ENCODE peak calls at places on chromosomes 4 and X, in eight cellular contexts. One of them, this sample, is unnamed.

GRCh38 chrX:18422325-18422724 is 3.1 kb upstream of the CDKL5 start:
- DNase-seq in heart left ventricle: no peak
- DNase-seq in suprapubic skin: no peak
- DNase-seq in HepG2: no peak
- DNase-seq in BJ: peak; percentile 57
- DNase-seq in astrocyte of the spinal cord: peak; percentile 78
- DNase-seq in foreskin fibroblast: peak; percentile 75
- DNase-seq in tibial artery: no peak
- DNase-seq in this sample: peak; percentile 59

GRCh38 chr4:81617569-81617968 is 145.9 kb upstream of the RASGEF1B start:
- DNase-seq in heart left ventricle: no peak
- DNase-seq in suprapubic skin: no peak
- DNase-seq in HepG2: no peak
- DNase-seq in BJ: no peak
- DNase-seq in astrocyte of the spinal cord: no peak
- DNase-seq in foreskin fibroblast: no peak
- DNase-seq in tibial artery: no peak
- DNase-seq in this sample: no peak

GRCh38 chr4:176717237-176717636 is 75.5 kb downstream of the VEGFC start:
- DNase-seq in heart left ventricle: no peak
- DNase-seq in suprapubic skin: no peak
- DNase-seq in HepG2: no peak
- DNase-seq in BJ: no peak
- DNase-seq in astrocyte of the spinal cord: no peak
- DNase-seq in foreskin fibroblast: no peak
- DNase-seq in tibial artery: no peak
- DNase-seq in this sample: no peak

GRCh38 chr4:26031704-26032103 is 117.7 kb downstream of the SMIM20 start:
- DNase-seq in heart left ventricle: no peak
- DNase-seq in suprapubic skin: no peak
- DNase-seq in HepG2: peak; percentile 15
- DNase-seq in BJ: no peak
- DNase-seq in astrocyte of the spinal cord: no peak
- DNase-seq in foreskin fibroblast: no peak
- DNase-seq in tibial artery: no peak
- DNase-seq in this sample: no peak

GRCh38 chr4:5237086-5237485 is 185.8 kb downstream of the STK32B start:
- DNase-seq in heart left ventricle: no peak
- DNase-seq in suprapubic skin: no peak
- DNase-seq in HepG2: no peak
- DNase-seq in BJ: no peak
- DNase-seq in astrocyte of the spinal cord: no peak
- DNase-seq in foreskin fibroblast: no peak
- DNase-seq in tibial artery: no peak
- DNase-seq in this sample: no peak

GRCh38 chr4:152304220-152304619 is 231.7 kb downstream of the FBXW7 start:
- DNase-seq in heart left ventricle: no peak
- DNase-seq in suprapubic skin: no peak
- DNase-seq in HepG2: no peak
- DNase-seq in BJ: no peak
- DNase-seq in astrocyte of the spinal cord: no peak
- DNase-seq in foreskin fibroblast: peak; percentile 5
- DNase-seq in tibial artery: no peak
- DNase-seq in this sample: no peak

GRCh38 chr4:109877400-109877799 is 29.5 kb downstream of the LRIT3 start:
- DNase-seq in heart left ventricle: no peak
- DNase-seq in suprapubic skin: no peak
- DNase-seq in HepG2: no peak
- DNase-seq in BJ: no peak
- DNase-seq in astrocyte of the spinal cord: no peak
- DNase-seq in foreskin fibroblast: no peak
- DNase-seq in tibial artery: no peak
- DNase-seq in this sample: no peak

GRCh38 chr4:93828830-93829530 is 427 bp downstream of the ATOH1 start:
- DNase-seq in heart left ventricle: peak; percentile 16
- DNase-seq in suprapubic skin: no peak
- DNase-seq in HepG2: no peak
- DNase-seq in BJ: no peak
- DNase-seq in astrocyte of the spinal cord: no peak
- DNase-seq in foreskin fibroblast: no peak
- DNase-seq in tibial artery: no peak
- DNase-seq in this sample: no peak

GRCh38 chr4:38072578-38072977 is 112.4 kb downstream of the PTTG2 start:
- DNase-seq in heart left ventricle: no peak
- DNase-seq in suprapubic skin: no peak
- DNase-seq in HepG2: no peak
- DNase-seq in BJ: no peak
- DNase-seq in astrocyte of the spinal cord: no peak
- DNase-seq in foreskin fibroblast: no peak
- DNase-seq in tibial artery: no peak
- DNase-seq in this sample: no peak

GRCh38 chr4:175703956-175704600 is 108.0 kb downstream of the GPM6A start:
- DNase-seq in heart left ventricle: no peak
- DNase-seq in suprapubic skin: no peak
- DNase-seq in HepG2: no peak
- DNase-seq in BJ: no peak
- DNase-seq in astrocyte of the spinal cord: no peak
- DNase-seq in foreskin fibroblast: no peak
- DNase-seq in tibial artery: no peak
- DNase-seq in this sample: no peak

GRCh38 chr4:8368061-8368481 is 72.5 kb downstream of the ACOX3 start:
- DNase-seq in heart left ventricle: no peak
- DNase-seq in suprapubic skin: no peak
- DNase-seq in HepG2: no peak
- DNase-seq in BJ: no peak
- DNase-seq in astrocyte of the spinal cord: no peak
- DNase-seq in foreskin fibroblast: no peak
- DNase-seq in tibial artery: no peak
- DNase-seq in this sample: no peak

GRCh38 chr4:144289687-144290433 is 149.3 kb upstream of the GYPA start:
- DNase-seq in heart left ventricle: no peak
- DNase-seq in suprapubic skin: no peak
- DNase-seq in HepG2: no peak
- DNase-seq in BJ: no peak
- DNase-seq in astrocyte of the spinal cord: peak; percentile 18
- DNase-seq in foreskin fibroblast: no peak
- DNase-seq in tibial artery: no peak
- DNase-seq in this sample: no peak

GRCh38 chr4:113179996-113180395 is 130.5 kb downstream of the ANK2 start:
- DNase-seq in heart left ventricle: no peak
- DNase-seq in suprapubic skin: no peak
- DNase-seq in HepG2: no peak
- DNase-seq in BJ: no peak
- DNase-seq in astrocyte of the spinal cord: peak; percentile 21
- DNase-seq in foreskin fibroblast: peak; percentile 38
- DNase-seq in tibial artery: no peak
- DNase-seq in this sample: no peak

GRCh38 chr4:70863099-70863790 is 23.6 kb upstream of the GRSF1 start:
- DNase-seq in heart left ventricle: no peak
- DNase-seq in suprapubic skin: no peak
- DNase-seq in HepG2: no peak
- DNase-seq in BJ: no peak
- DNase-seq in astrocyte of the spinal cord: no peak
- DNase-seq in foreskin fibroblast: no peak
- DNase-seq in tibial artery: no peak
- DNase-seq in this sample: no peak

GRCh38 chr4:152515678-152516077 is 20.2 kb downstream of the FBXW7 start:
- DNase-seq in heart left ventricle: no peak
- DNase-seq in suprapubic skin: no peak
- DNase-seq in HepG2: no peak
- DNase-seq in BJ: peak; percentile 39
- DNase-seq in astrocyte of the spinal cord: peak; percentile 60
- DNase-seq in foreskin fibroblast: peak; percentile 23
- DNase-seq in tibial artery: no peak
- DNase-seq in this sample: peak; percentile 25

GRCh38 chr4:108649863-108650211 is 562 bp upstream of the OSTC start:
- DNase-seq in heart left ventricle: no peak
- DNase-seq in suprapubic skin: no peak
- DNase-seq in HepG2: no peak
- DNase-seq in BJ: no peak
- DNase-seq in astrocyte of the spinal cord: no peak
- DNase-seq in foreskin fibroblast: no peak
- DNase-seq in tibial artery: no peak
- DNase-seq in this sample: no peak

GRCh38 chr4:108651068-108651794 is 832 bp downstream of the OSTC start:
- DNase-seq in heart left ventricle: no peak
- DNase-seq in suprapubic skin: no peak
- DNase-seq in HepG2: peak; percentile 60
- DNase-seq in BJ: no peak
- DNase-seq in astrocyte of the spinal cord: peak; percentile 66
- DNase-seq in foreskin fibroblast: peak; percentile 42
- DNase-seq in tibial artery: no peak
- DNase-seq in this sample: no peak

GRCh38 chr4:108646706-108647105 is 3.7 kb upstream of the OSTC start:
- DNase-seq in heart left ventricle: no peak
- DNase-seq in suprapubic skin: no peak
- DNase-seq in HepG2: no peak
- DNase-seq in BJ: no peak
- DNase-seq in astrocyte of the spinal cord: no peak
- DNase-seq in foreskin fibroblast: no peak
- DNase-seq in tibial artery: no peak
- DNase-seq in this sample: no peak

DNA sequence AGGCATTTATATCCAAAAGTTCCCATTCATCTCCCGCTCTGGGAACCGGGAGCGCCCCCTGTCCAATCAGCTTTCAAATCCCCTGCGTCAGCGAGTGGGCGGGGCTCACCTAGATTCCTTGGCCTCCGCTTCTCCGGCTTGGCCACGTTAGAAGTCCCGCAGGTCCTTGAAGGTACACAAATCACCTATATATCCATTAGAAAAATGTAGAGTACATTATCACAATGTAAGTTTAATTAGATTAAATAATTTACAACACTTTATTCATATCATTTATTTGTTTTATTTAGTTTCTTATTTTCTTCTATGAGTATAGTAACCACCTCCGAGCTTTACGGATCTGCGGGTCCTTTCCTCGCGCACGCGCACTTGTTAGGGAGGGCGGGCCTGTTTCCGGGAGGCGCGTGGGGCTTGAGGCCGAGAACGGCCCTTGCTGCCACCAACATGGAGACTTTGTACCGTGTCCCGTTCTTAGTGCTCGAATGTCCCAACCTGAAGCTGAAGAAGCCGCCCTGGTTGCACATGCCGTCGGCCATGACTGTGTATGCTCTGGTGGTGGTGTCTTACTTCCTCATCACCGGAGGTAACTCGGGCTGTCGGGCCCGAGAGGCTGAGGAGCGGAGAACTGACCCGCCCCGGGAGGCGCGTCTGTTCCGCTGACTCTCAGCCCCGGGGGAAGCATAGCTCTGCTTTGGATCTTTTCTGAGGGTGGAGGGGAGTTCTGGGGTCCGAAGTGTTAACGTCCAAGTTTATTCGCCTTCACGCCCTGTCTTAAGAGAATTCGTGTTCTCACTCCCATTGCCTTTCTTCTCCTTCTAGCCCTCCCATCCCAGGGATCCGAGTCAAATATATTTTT is at the start of gene OSTC:
- DNase-seq in heart left ventricle: peak; percentile 96
- DNase-seq in suprapubic skin: peak; percentile 96
- DNase-seq in HepG2: peak; percentile 94
- DNase-seq in BJ: peak; percentile 67
- DNase-seq in astrocyte of the spinal cord: peak; percentile 99
- DNase-seq in foreskin fibroblast: peak; percentile 95
- DNase-seq in tibial artery: peak; percentile 95
- DNase-seq in this sample: peak; percentile 92
- TF ChIP-seq CTCF in heart left ventricle: no peak
- TF ChIP-seq CTCF in suprapubic skin: no peak
- TF ChIP-seq CTCF in HepG2: peak; percentile 28
- TF ChIP-seq CTCF in BJ: peak; percentile 40
- TF ChIP-seq CTCF in astrocyte of the spinal cord: peak; percentile 9
- TF ChIP-seq CTCF in foreskin fibroblast: peak; percentile 15
- TF ChIP-seq CTCF in tibial artery: no peak
- TF ChIP-seq CTCF in this sample: peak; percentile 16

DNA sequence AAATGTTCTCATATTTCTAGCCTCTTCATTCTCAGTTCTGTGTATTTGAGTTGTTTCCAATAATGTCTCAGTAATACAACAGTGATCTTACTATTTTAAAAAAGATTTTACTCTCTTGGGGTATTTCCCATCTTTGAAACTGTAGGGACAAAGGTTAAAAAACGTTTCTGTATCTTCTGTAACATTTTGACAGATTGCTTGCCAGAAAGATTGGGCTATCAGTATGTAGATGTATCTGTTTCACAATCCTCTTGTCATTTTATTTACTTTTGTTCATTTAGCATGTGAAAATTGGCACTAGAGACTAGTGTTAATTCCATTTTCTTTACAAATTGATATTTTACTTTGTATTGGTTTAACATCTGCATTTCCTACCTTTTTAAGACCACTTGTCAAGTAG is 6.2 kb upstream of the CXCL9 start:
- DNase-seq in heart left ventricle: no peak
- DNase-seq in suprapubic skin: no peak
- DNase-seq in HepG2: no peak
- DNase-seq in BJ: no peak
- DNase-seq in astrocyte of the spinal cord: no peak
- DNase-seq in foreskin fibroblast: no peak
- DNase-seq in tibial artery: no peak
- DNase-seq in this sample: no peak
- H3K4me3 ChIP-seq in heart left ventricle: no peak overlapping the region
- H3K4me3 ChIP-seq in suprapubic skin: no peak overlapping the region
- H3K4me3 ChIP-seq in HepG2: no peak overlapping the region
- H3K4me3 ChIP-seq in BJ: no peak overlapping the region
- H3K4me3 ChIP-seq in astrocyte of the spinal cord: no peak overlapping the region
- H3K4me3 ChIP-seq in foreskin fibroblast: no peak overlapping the region
- H3K4me3 ChIP-seq in tibial artery: no peak overlapping the region
- H3K4me3 ChIP-seq in this sample: no peak overlapping the region

DNA sequence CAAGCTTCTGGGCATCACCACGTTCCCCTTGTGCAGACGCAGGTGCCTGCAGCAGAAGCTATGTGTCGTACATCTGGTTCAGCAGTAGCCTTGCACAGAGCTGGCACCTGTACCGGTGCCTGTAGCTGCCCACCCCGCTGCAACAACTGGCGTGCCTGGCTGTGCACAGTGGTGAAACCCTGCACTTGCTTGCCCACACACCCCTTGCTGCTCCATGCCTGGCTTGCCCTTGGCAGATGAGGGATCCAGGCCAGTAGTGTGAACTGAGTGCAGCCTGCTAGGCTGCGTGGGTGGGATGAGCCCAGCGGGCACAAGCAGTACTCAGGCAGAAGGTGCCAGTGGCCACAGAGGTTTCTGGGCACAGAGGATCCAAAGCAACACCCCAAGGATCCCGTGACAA is 528.4 kb downstream of the PPARGC1A start:
- DNase-seq in heart left ventricle: no peak
- DNase-seq in suprapubic skin: no peak
- DNase-seq in HepG2: no peak
- DNase-seq in BJ: no peak
- DNase-seq in astrocyte of the spinal cord: no peak
- DNase-seq in foreskin fibroblast: no peak
- DNase-seq in tibial artery: no peak
- DNase-seq in this sample: no peak
- TF ChIP-seq CTCF in heart left ventricle: no peak
- TF ChIP-seq CTCF in suprapubic skin: no peak
- TF ChIP-seq CTCF in HepG2: no peak
- TF ChIP-seq CTCF in BJ: no peak
- TF ChIP-seq CTCF in astrocyte of the spinal cord: no peak
- TF ChIP-seq CTCF in foreskin fibroblast: no peak
- TF ChIP-seq CTCF in tibial artery: no peak
- TF ChIP-seq CTCF in this sample: no peak

DNA sequence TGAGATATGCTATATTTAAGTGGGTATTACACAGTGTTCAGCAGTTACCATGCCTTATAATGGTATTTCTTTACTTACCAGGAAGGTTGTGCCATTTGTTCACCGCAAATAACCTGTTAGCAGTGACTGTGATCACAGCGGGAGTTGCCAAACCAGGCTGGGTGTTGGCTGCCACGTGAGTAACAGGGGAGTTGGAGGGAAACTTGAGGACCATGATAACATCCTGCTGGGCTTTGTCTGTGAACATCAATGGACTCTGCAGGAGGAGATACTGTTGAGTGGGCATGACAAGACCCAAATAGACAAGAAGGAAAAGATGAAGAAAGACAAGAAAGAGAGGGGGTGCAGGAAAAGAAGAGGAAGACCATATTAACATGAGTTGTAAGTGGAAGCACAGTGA is 242.9 kb downstream of the DCLK2 start:
- DNase-seq in heart left ventricle: no peak
- DNase-seq in suprapubic skin: no peak
- DNase-seq in HepG2: no peak
- DNase-seq in BJ: no peak
- DNase-seq in astrocyte of the spinal cord: no peak
- DNase-seq in foreskin fibroblast: no peak
- DNase-seq in tibial artery: no peak
- DNase-seq in this sample: no peak
- H3K4me3 ChIP-seq in heart left ventricle: no peak overlapping the region
- H3K4me3 ChIP-seq in suprapubic skin: no peak overlapping the region
- H3K4me3 ChIP-seq in HepG2: no peak overlapping the region
- H3K4me3 ChIP-seq in BJ: no peak overlapping the region
- H3K4me3 ChIP-seq in astrocyte of the spinal cord: no peak overlapping the region
- H3K4me3 ChIP-seq in foreskin fibroblast: no peak overlapping the region
- H3K4me3 ChIP-seq in tibial artery: no peak overlapping the region
- H3K4me3 ChIP-seq in this sample: no peak overlapping the region

This sample was measured in AG09309.